ENCODE peak calls at places on chromosome 5, in seven cellular contexts. One of them, this sample, is unnamed.

GRCh38 chr5:135569755-135570452 is 8.9 kb downstream of the CXCL14 start:
- DNase-seq in AG08396: peak
- DNase-seq in H7: peak
- DNase-seq in amniotic epithelial cell: peak
- DNase-seq in activated CD4-positive, CD25-positive, alpha-beta regulatory T cell treated with anti-CD3 and anti-CD28 coated beads, Interleukin-2, amount 50 U/mL, for 72 hours: no peak
- DNase-seq in left ventricle myocardium inferior: no peak
- DNase-seq in endothelial cell of umbilical vein: peak
- DNase-seq in this sample: peak

GRCh38 chr5:76291305-76292077 is 111.6 kb upstream of the IQGAP2 start:
- DNase-seq in H7: no peak
- DNase-seq in endothelial cell of umbilical vein: no peak
- DNase-seq in activated CD4-positive, CD25-positive, alpha-beta regulatory T cell treated with anti-CD3 and anti-CD28 coated beads, Interleukin-2, amount 50 U/mL, for 72 hours: no peak
- DNase-seq in amniotic epithelial cell: no peak
- DNase-seq in AG08396: no peak
- DNase-seq in left ventricle myocardium inferior: no peak
- DNase-seq in this sample: no peak

GRCh38 chr5:5883562-5883961 is 461.1 kb downstream of the ICE1 start:
- DNase-seq in H7: no peak
- DNase-seq in endothelial cell of umbilical vein: no peak
- DNase-seq in left ventricle myocardium inferior: no peak
- DNase-seq in AG08396: no peak
- DNase-seq in amniotic epithelial cell: no peak
- DNase-seq in activated CD4-positive, CD25-positive, alpha-beta regulatory T cell treated with anti-CD3 and anti-CD28 coated beads, Interleukin-2, amount 50 U/mL, for 72 hours: no peak
- DNase-seq in this sample: no peak

GRCh38 chr5:7897014-7897600 is 28.2 kb downstream of the MTRR start:
- DNase-seq in H7: peak
- DNase-seq in amniotic epithelial cell: peak
- DNase-seq in activated CD4-positive, CD25-positive, alpha-beta regulatory T cell treated with anti-CD3 and anti-CD28 coated beads, Interleukin-2, amount 50 U/mL, for 72 hours: no peak
- DNase-seq in endothelial cell of umbilical vein: peak
- DNase-seq in left ventricle myocardium inferior: no peak
- DNase-seq in AG08396: peak
- DNase-seq in this sample: peak

GRCh38 chr5:132008961-132009680 is 2.3 kb downstream of the ACSL6 start:
- DNase-seq in AG08396: peak
- DNase-seq in endothelial cell of umbilical vein: no peak
- DNase-seq in amniotic epithelial cell: no peak
- DNase-seq in activated CD4-positive, CD25-positive, alpha-beta regulatory T cell treated with anti-CD3 and anti-CD28 coated beads, Interleukin-2, amount 50 U/mL, for 72 hours: no peak
- DNase-seq in left ventricle myocardium inferior: no peak
- DNase-seq in H7: no peak
- DNase-seq in this sample: no peak

GRCh38 chr5:175654346-175654745 is 3.5 kb upstream of the HRH2 start:
- DNase-seq in activated CD4-positive, CD25-positive, alpha-beta regulatory T cell treated with anti-CD3 and anti-CD28 coated beads, Interleukin-2, amount 50 U/mL, for 72 hours: no peak
- DNase-seq in endothelial cell of umbilical vein: no peak
- DNase-seq in left ventricle myocardium inferior: no peak
- DNase-seq in AG08396: no peak
- DNase-seq in H7: no peak
- DNase-seq in amniotic epithelial cell: no peak
- DNase-seq in this sample: no peak

GRCh38 chr5:136133416-136134383 is 1.1 kb downstream of the SMAD5 start:
- DNase-seq in amniotic epithelial cell: peak
- DNase-seq in endothelial cell of umbilical vein: peak
- DNase-seq in H7: peak
- DNase-seq in AG08396: peak
- DNase-seq in activated CD4-positive, CD25-positive, alpha-beta regulatory T cell treated with anti-CD3 and anti-CD28 coated beads, Interleukin-2, amount 50 U/mL, for 72 hours: no peak
- DNase-seq in left ventricle myocardium inferior: peak
- DNase-seq in this sample: peak

GRCh38 chr5:57891443-57891842 is 408.8 kb upstream of the ACTBL2 start:
- DNase-seq in AG08396: no peak
- DNase-seq in left ventricle myocardium inferior: no peak
- DNase-seq in H7: no peak
- DNase-seq in activated CD4-positive, CD25-positive, alpha-beta regulatory T cell treated with anti-CD3 and anti-CD28 coated beads, Interleukin-2, amount 50 U/mL, for 72 hours: no peak
- DNase-seq in amniotic epithelial cell: no peak
- DNase-seq in endothelial cell of umbilical vein: no peak
- DNase-seq in this sample: no peak

GRCh38 chr5:137487600-137487999 is 11.5 kb downstream of the SPOCK1 start:
- DNase-seq in left ventricle myocardium inferior: no peak
- DNase-seq in AG08396: peak
- DNase-seq in activated CD4-positive, CD25-positive, alpha-beta regulatory T cell treated with anti-CD3 and anti-CD28 coated beads, Interleukin-2, amount 50 U/mL, for 72 hours: no peak
- DNase-seq in amniotic epithelial cell: peak
- DNase-seq in H7: no peak
- DNase-seq in endothelial cell of umbilical vein: peak
- DNase-seq in this sample: peak